ENCODE peak calls at places on chromosomes 4 and X, in eight cellular contexts. One of them, this sample, is unnamed.

GRCh38 chr4:173538148-173538902 is 8.3 kb upstream of the HAND2 start:
- DNase-seq in stromal cell of bone marrow: no peak
- DNase-seq in Panc1: no peak
- DNase-seq in right atrium auricular region: no peak
- DNase-seq in NCI-H345: peak
- DNase-seq in amniotic stem cell: no peak
- DNase-seq in stimulated activated CD4-positive, alpha-beta T cell treated with anti-CD3 and anti-CD28 coated beads, Interleukin-12 subunit alpha, Interleukin-12 subunit beta, amount 100 ng/mL, for 24 hours: no peak
- DNase-seq in activated naive CD8-positive, alpha-beta T cell treated with anti-CD3 and anti-CD28 coated beads for 36 hours: no peak
- DNase-seq in this sample: no peak

GRCh38 chrX:72159769-72160168 is 21.8 kb upstream of the PIN4 start:
- DNase-seq in stromal cell of bone marrow: no peak
- DNase-seq in Panc1: no peak
- DNase-seq in right atrium auricular region: no peak
- DNase-seq in NCI-H345: no peak
- DNase-seq in amniotic stem cell: no peak
- DNase-seq in stimulated activated CD4-positive, alpha-beta T cell treated with anti-CD3 and anti-CD28 coated beads, Interleukin-12 subunit alpha, Interleukin-12 subunit beta, amount 100 ng/mL, for 24 hours: no peak
- DNase-seq in activated naive CD8-positive, alpha-beta T cell treated with anti-CD3 and anti-CD28 coated beads for 36 hours: no peak
- DNase-seq in this sample: no peak

GRCh38 chr4:106340774-106341173 is 24.4 kb downstream of the AIMP1 start:
- DNase-seq in stromal cell of bone marrow: no peak
- DNase-seq in Panc1: no peak
- DNase-seq in right atrium auricular region: no peak
- DNase-seq in NCI-H345: no peak
- DNase-seq in amniotic stem cell: no peak
- DNase-seq in stimulated activated CD4-positive, alpha-beta T cell treated with anti-CD3 and anti-CD28 coated beads, Interleukin-12 subunit alpha, Interleukin-12 subunit beta, amount 100 ng/mL, for 24 hours: no peak
- DNase-seq in activated naive CD8-positive, alpha-beta T cell treated with anti-CD3 and anti-CD28 coated beads for 36 hours: no peak
- DNase-seq in this sample: no peak

GRCh38 chrX:39477438-39478120 is 620.2 kb downstream of the BCOR start:
- DNase-seq in stromal cell of bone marrow: peak
- DNase-seq in Panc1: no peak
- DNase-seq in right atrium auricular region: peak
- DNase-seq in NCI-H345: no peak
- DNase-seq in amniotic stem cell: no peak
- DNase-seq in stimulated activated CD4-positive, alpha-beta T cell treated with anti-CD3 and anti-CD28 coated beads, Interleukin-12 subunit alpha, Interleukin-12 subunit beta, amount 100 ng/mL, for 24 hours: no peak
- DNase-seq in activated naive CD8-positive, alpha-beta T cell treated with anti-CD3 and anti-CD28 coated beads for 36 hours: peak
- DNase-seq in this sample: no peak

GRCh38 chr4:14059006-14059405 is 431.5 kb upstream of the BOD1L1 start:
- DNase-seq in stromal cell of bone marrow: peak
- DNase-seq in Panc1: no peak
- DNase-seq in right atrium auricular region: no peak
- DNase-seq in NCI-H345: no peak
- DNase-seq in amniotic stem cell: no peak
- DNase-seq in stimulated activated CD4-positive, alpha-beta T cell treated with anti-CD3 and anti-CD28 coated beads, Interleukin-12 subunit alpha, Interleukin-12 subunit beta, amount 100 ng/mL, for 24 hours: no peak
- DNase-seq in activated naive CD8-positive, alpha-beta T cell treated with anti-CD3 and anti-CD28 coated beads for 36 hours: no peak
- DNase-seq in this sample: no peak

GRCh38 chr4:111492501-111492900 is 652.8 kb upstream of the FAM241A start:
- DNase-seq in stromal cell of bone marrow: no peak
- DNase-seq in Panc1: no peak
- DNase-seq in right atrium auricular region: no peak
- DNase-seq in NCI-H345: no peak
- DNase-seq in amniotic stem cell: no peak
- DNase-seq in stimulated activated CD4-positive, alpha-beta T cell treated with anti-CD3 and anti-CD28 coated beads, Interleukin-12 subunit alpha, Interleukin-12 subunit beta, amount 100 ng/mL, for 24 hours: no peak
- DNase-seq in activated naive CD8-positive, alpha-beta T cell treated with anti-CD3 and anti-CD28 coated beads for 36 hours: no peak
- DNase-seq in this sample: no peak

GRCh38 chrX:132775230-132775823 is 183.1 kb downstream of the HS6ST2 start:
- DNase-seq in stromal cell of bone marrow: no peak
- DNase-seq in Panc1: no peak
- DNase-seq in right atrium auricular region: no peak
- DNase-seq in NCI-H345: no peak
- DNase-seq in amniotic stem cell: no peak
- DNase-seq in stimulated activated CD4-positive, alpha-beta T cell treated with anti-CD3 and anti-CD28 coated beads, Interleukin-12 subunit alpha, Interleukin-12 subunit beta, amount 100 ng/mL, for 24 hours: no peak
- DNase-seq in activated naive CD8-positive, alpha-beta T cell treated with anti-CD3 and anti-CD28 coated beads for 36 hours: no peak
- DNase-seq in this sample: no peak

GRCh38 chr4:41465135-41465761 is 72.7 kb upstream of the LIMCH1 start:
- DNase-seq in stromal cell of bone marrow: no peak
- DNase-seq in Panc1: no peak
- DNase-seq in right atrium auricular region: no peak
- DNase-seq in NCI-H345: no peak
- DNase-seq in amniotic stem cell: no peak
- DNase-seq in stimulated activated CD4-positive, alpha-beta T cell treated with anti-CD3 and anti-CD28 coated beads, Interleukin-12 subunit alpha, Interleukin-12 subunit beta, amount 100 ng/mL, for 24 hours: no peak
- DNase-seq in activated naive CD8-positive, alpha-beta T cell treated with anti-CD3 and anti-CD28 coated beads for 36 hours: no peak
- DNase-seq in this sample: no peak

GRCh38 chrX:108225456-108225730 is 133.8 kb downstream of the ATG4A start:
- DNase-seq in stromal cell of bone marrow: no peak
- DNase-seq in Panc1: no peak
- DNase-seq in right atrium auricular region: no peak
- DNase-seq in NCI-H345: no peak
- DNase-seq in amniotic stem cell: no peak
- DNase-seq in stimulated activated CD4-positive, alpha-beta T cell treated with anti-CD3 and anti-CD28 coated beads, Interleukin-12 subunit alpha, Interleukin-12 subunit beta, amount 100 ng/mL, for 24 hours: no peak
- DNase-seq in activated naive CD8-positive, alpha-beta T cell treated with anti-CD3 and anti-CD28 coated beads for 36 hours: no peak
- DNase-seq in this sample: no peak

GRCh38 chr4:13783800-13784411 is 156.4 kb upstream of the BOD1L1 start:
- DNase-seq in stromal cell of bone marrow: no peak
- DNase-seq in Panc1: no peak
- DNase-seq in right atrium auricular region: no peak
- DNase-seq in NCI-H345: no peak
- DNase-seq in amniotic stem cell: no peak
- DNase-seq in stimulated activated CD4-positive, alpha-beta T cell treated with anti-CD3 and anti-CD28 coated beads, Interleukin-12 subunit alpha, Interleukin-12 subunit beta, amount 100 ng/mL, for 24 hours: no peak
- DNase-seq in activated naive CD8-positive, alpha-beta T cell treated with anti-CD3 and anti-CD28 coated beads for 36 hours: no peak
- DNase-seq in this sample: no peak

GRCh38 chrX:134158821-134159512 is 78.0 kb upstream of the CCDC160 start:
- DNase-seq in stromal cell of bone marrow: no peak
- DNase-seq in Panc1: no peak
- DNase-seq in right atrium auricular region: no peak
- DNase-seq in NCI-H345: no peak
- DNase-seq in amniotic stem cell: no peak
- DNase-seq in stimulated activated CD4-positive, alpha-beta T cell treated with anti-CD3 and anti-CD28 coated beads, Interleukin-12 subunit alpha, Interleukin-12 subunit beta, amount 100 ng/mL, for 24 hours: peak
- DNase-seq in activated naive CD8-positive, alpha-beta T cell treated with anti-CD3 and anti-CD28 coated beads for 36 hours: no peak
- DNase-seq in this sample: no peak

GRCh38 chr4:176753049-176753448 is 39.7 kb downstream of the VEGFC start:
- DNase-seq in stromal cell of bone marrow: peak
- DNase-seq in Panc1: peak
- DNase-seq in right atrium auricular region: no peak
- DNase-seq in NCI-H345: no peak
- DNase-seq in amniotic stem cell: peak
- DNase-seq in stimulated activated CD4-positive, alpha-beta T cell treated with anti-CD3 and anti-CD28 coated beads, Interleukin-12 subunit alpha, Interleukin-12 subunit beta, amount 100 ng/mL, for 24 hours: no peak
- DNase-seq in activated naive CD8-positive, alpha-beta T cell treated with anti-CD3 and anti-CD28 coated beads for 36 hours: no peak
- DNase-seq in this sample: peak

GRCh38 chrX:11533211-11533651 is 132.5 kb downstream of the ARHGAP6 start:
- DNase-seq in stromal cell of bone marrow: peak
- DNase-seq in Panc1: peak
- DNase-seq in right atrium auricular region: no peak
- DNase-seq in NCI-H345: peak
- DNase-seq in amniotic stem cell: peak
- DNase-seq in stimulated activated CD4-positive, alpha-beta T cell treated with anti-CD3 and anti-CD28 coated beads, Interleukin-12 subunit alpha, Interleukin-12 subunit beta, amount 100 ng/mL, for 24 hours: no peak
- DNase-seq in activated naive CD8-positive, alpha-beta T cell treated with anti-CD3 and anti-CD28 coated beads for 36 hours: no peak
- DNase-seq in this sample: peak

GRCh38 chr4:99811850-99812249 is 4.8 kb upstream of the DAPP1 start:
- DNase-seq in stromal cell of bone marrow: no peak
- DNase-seq in Panc1: peak
- DNase-seq in right atrium auricular region: no peak
- DNase-seq in NCI-H345: no peak
- DNase-seq in amniotic stem cell: no peak
- DNase-seq in stimulated activated CD4-positive, alpha-beta T cell treated with anti-CD3 and anti-CD28 coated beads, Interleukin-12 subunit alpha, Interleukin-12 subunit beta, amount 100 ng/mL, for 24 hours: peak
- DNase-seq in activated naive CD8-positive, alpha-beta T cell treated with anti-CD3 and anti-CD28 coated beads for 36 hours: no peak
- DNase-seq in this sample: no peak

GRCh38 chrX:44183329-44183728 is 160.1 kb downstream of the EFHC2 start:
- DNase-seq in stromal cell of bone marrow: no peak
- DNase-seq in Panc1: no peak
- DNase-seq in right atrium auricular region: no peak
- DNase-seq in NCI-H345: no peak
- DNase-seq in amniotic stem cell: no peak
- DNase-seq in stimulated activated CD4-positive, alpha-beta T cell treated with anti-CD3 and anti-CD28 coated beads, Interleukin-12 subunit alpha, Interleukin-12 subunit beta, amount 100 ng/mL, for 24 hours: no peak
- DNase-seq in activated naive CD8-positive, alpha-beta T cell treated with anti-CD3 and anti-CD28 coated beads for 36 hours: no peak
- DNase-seq in this sample: no peak

GRCh38 chr4:77225022-77225421 is 68.0 kb downstream of the CCNG2 start:
- DNase-seq in stromal cell of bone marrow: no peak
- DNase-seq in Panc1: no peak
- DNase-seq in right atrium auricular region: no peak
- DNase-seq in NCI-H345: no peak
- DNase-seq in amniotic stem cell: no peak
- DNase-seq in stimulated activated CD4-positive, alpha-beta T cell treated with anti-CD3 and anti-CD28 coated beads, Interleukin-12 subunit alpha, Interleukin-12 subunit beta, amount 100 ng/mL, for 24 hours: no peak
- DNase-seq in activated naive CD8-positive, alpha-beta T cell treated with anti-CD3 and anti-CD28 coated beads for 36 hours: no peak
- DNase-seq in this sample: no peak

GRCh38 chrX:16484338-16484737 is 165.6 kb upstream of the S100G start:
- DNase-seq in stromal cell of bone marrow: peak
- DNase-seq in Panc1: peak
- DNase-seq in right atrium auricular region: no peak
- DNase-seq in NCI-H345: no peak
- DNase-seq in amniotic stem cell: peak
- DNase-seq in stimulated activated CD4-positive, alpha-beta T cell treated with anti-CD3 and anti-CD28 coated beads, Interleukin-12 subunit alpha, Interleukin-12 subunit beta, amount 100 ng/mL, for 24 hours: peak
- DNase-seq in activated naive CD8-positive, alpha-beta T cell treated with anti-CD3 and anti-CD28 coated beads for 36 hours: peak
- DNase-seq in this sample: peak

GRCh38 chr4:169268951-169269781 is 1.6 kb downstream of the SH3RF1 start:
- DNase-seq in stromal cell of bone marrow: peak
- DNase-seq in Panc1: no peak
- DNase-seq in right atrium auricular region: no peak
- DNase-seq in NCI-H345: no peak
- DNase-seq in amniotic stem cell: peak
- DNase-seq in stimulated activated CD4-positive, alpha-beta T cell treated with anti-CD3 and anti-CD28 coated beads, Interleukin-12 subunit alpha, Interleukin-12 subunit beta, amount 100 ng/mL, for 24 hours: no peak
- DNase-seq in activated naive CD8-positive, alpha-beta T cell treated with anti-CD3 and anti-CD28 coated beads for 36 hours: no peak
- DNase-seq in this sample: peak

GRCh38 chr4:40846556-40846955 is 96.8 kb downstream of the NSUN7 start:
- DNase-seq in stromal cell of bone marrow: no peak
- DNase-seq in Panc1: no peak
- DNase-seq in right atrium auricular region: no peak
- DNase-seq in NCI-H345: no peak
- DNase-seq in amniotic stem cell: no peak
- DNase-seq in stimulated activated CD4-positive, alpha-beta T cell treated with anti-CD3 and anti-CD28 coated beads, Interleukin-12 subunit alpha, Interleukin-12 subunit beta, amount 100 ng/mL, for 24 hours: no peak
- DNase-seq in activated naive CD8-positive, alpha-beta T cell treated with anti-CD3 and anti-CD28 coated beads for 36 hours: no peak
- DNase-seq in this sample: no peak

GRCh38 chr4:7871356-7871755 is 68.3 kb downstream of the AFAP1 start:
- DNase-seq in stromal cell of bone marrow: no peak
- DNase-seq in Panc1: no peak
- DNase-seq in right atrium auricular region: no peak
- DNase-seq in NCI-H345: no peak
- DNase-seq in amniotic stem cell: no peak
- DNase-seq in stimulated activated CD4-positive, alpha-beta T cell treated with anti-CD3 and anti-CD28 coated beads, Interleukin-12 subunit alpha, Interleukin-12 subunit beta, amount 100 ng/mL, for 24 hours: no peak
- DNase-seq in activated naive CD8-positive, alpha-beta T cell treated with anti-CD3 and anti-CD28 coated beads for 36 hours: no peak
- DNase-seq in this sample: no peak

GRCh38 chr4:42570221-42570620 is 86.7 kb downstream of the ATP8A1 start:
- DNase-seq in stromal cell of bone marrow: no peak
- DNase-seq in Panc1: no peak
- DNase-seq in right atrium auricular region: no peak
- DNase-seq in NCI-H345: no peak
- DNase-seq in amniotic stem cell: no peak
- DNase-seq in stimulated activated CD4-positive, alpha-beta T cell treated with anti-CD3 and anti-CD28 coated beads, Interleukin-12 subunit alpha, Interleukin-12 subunit beta, amount 100 ng/mL, for 24 hours: no peak
- DNase-seq in activated naive CD8-positive, alpha-beta T cell treated with anti-CD3 and anti-CD28 coated beads for 36 hours: no peak
- DNase-seq in this sample: no peak

GRCh38 chrX:47814853-47815252 is 21.8 kb upstream of the ZNF81 start:
- DNase-seq in stromal cell of bone marrow: no peak
- DNase-seq in Panc1: no peak
- DNase-seq in right atrium auricular region: no peak
- DNase-seq in NCI-H345: no peak
- DNase-seq in amniotic stem cell: no peak
- DNase-seq in stimulated activated CD4-positive, alpha-beta T cell treated with anti-CD3 and anti-CD28 coated beads, Interleukin-12 subunit alpha, Interleukin-12 subunit beta, amount 100 ng/mL, for 24 hours: no peak
- DNase-seq in activated naive CD8-positive, alpha-beta T cell treated with anti-CD3 and anti-CD28 coated beads for 36 hours: no peak
- DNase-seq in this sample: no peak

GRCh38 chr4:1550122-1551070 is 133.7 kb downstream of the FAM53A start:
- DNase-seq in stromal cell of bone marrow: no peak
- DNase-seq in Panc1: no peak
- DNase-seq in right atrium auricular region: no peak
- DNase-seq in NCI-H345: no peak
- DNase-seq in amniotic stem cell: no peak
- DNase-seq in stimulated activated CD4-positive, alpha-beta T cell treated with anti-CD3 and anti-CD28 coated beads, Interleukin-12 subunit alpha, Interleukin-12 subunit beta, amount 100 ng/mL, for 24 hours: no peak
- DNase-seq in activated naive CD8-positive, alpha-beta T cell treated with anti-CD3 and anti-CD28 coated beads for 36 hours: no peak
- DNase-seq in this sample: no peak